ENCODE peak calls at places on chromosomes 12 and 14, in nine cellular contexts. O is WERI-Rb-1, A is dorsolateral prefrontal cortex, X is endothelial cell, I is GM06990, B is lower leg skin, M is neural progenitor cell, N is fibroblast of mammary gland, K is pancreas. J is an unnamed sample.

GRCh38 chr14:95774265-95775160 is 60.6 kb upstream of the TCL1A start:
- DNase-seq in O (peak), X (peak), B (peak), I (peak), A (peak), M (peak), N (peak), K (no peak), J (peak)

GRCh38 chr12:92898755-92899154 is 30.3 kb downstream of the EEA1 start:
- DNase-seq in X (no peak), I (no peak), K (no peak), A (no peak), M (no peak), O (no peak), N (peak), B (no peak), J (no peak)

GRCh38 chr12:64304571-64304970 is 82.5 kb upstream of the KICS2 start:
- DNase-seq in N (no peak), X (no peak), M (no peak), K (no peak), B (no peak), I (no peak), A (no peak), O (no peak), J (no peak)

GRCh38 chr14:42335918-42336317 is 729.2 kb downstream of the LRFN5 start:
- DNase-seq in K (no peak), A (no peak), N (no peak), O (no peak), X (no peak), B (no peak), I (no peak), M (peak), J (no peak)

GRCh38 chr14:80798878-80799277 is 142.7 kb downstream of the CEP128 start:
- DNase-seq in O (no peak), M (no peak), K (no peak), A (no peak), X (no peak), N (no peak), I (no peak), B (no peak), J (no peak)

GRCh38 chr12:14771651-14772137 is 31.6 kb downstream of the WBP11 start:
- DNase-seq in M (peak), N (no peak), O (no peak), A (no peak), X (peak), K (no peak), B (no peak), I (peak), J (peak)

GRCh38 chr12:2403221-2403976 is 350.6 kb downstream of the CACNA1C start:
- DNase-seq in B (no peak), X (no peak), K (no peak), A (no peak), M (no peak), I (no peak), N (no peak), O (no peak), J (peak)

GRCh38 chr12:121778567-121779421 is 14.7 kb downstream of the RHOF start:
- DNase-seq in N (no peak), I (no peak), O (no peak), X (no peak), B (no peak), M (no peak), K (no peak), A (no peak), J (no peak)

GRCh38 chr12:110028323-110028722 is 20.0 kb downstream of the C12orf76 start:
- DNase-seq in N (no peak), M (no peak), B (no peak), O (no peak), A (no peak), I (no peak), K (no peak), X (no peak), J (no peak)

GRCh38 chr12:102406033-102406584 is 74.3 kb downstream of the IGF1 start:
- DNase-seq in X (no peak), K (peak), M (peak), O (no peak), B (no peak), A (peak), I (peak), N (peak), J (no peak)

GRCh38 chr12:6068226-6068625 is 56.2 kb downstream of the VWF start:
- DNase-seq in B (no peak), K (no peak), M (no peak), X (no peak), O (no peak), A (no peak), N (no peak), I (no peak), J (no peak)

GRCh38 chr12:6065131-6065871 is 59.2 kb downstream of the VWF start:
- DNase-seq in B (no peak), I (no peak), O (no peak), K (no peak), N (no peak), X (no peak), A (no peak), M (no peak), J (no peak)

GRCh38 chr12:6066651-6067050 is 57.8 kb downstream of the VWF start:
- DNase-seq in A (no peak), M (no peak), O (no peak), N (no peak), I (no peak), B (no peak), K (no peak), X (no peak), J (no peak)

GRCh38 chr12:6065872-6066217 is 58.6 kb downstream of the VWF start:
- DNase-seq in X (no peak), A (no peak), M (no peak), K (no peak), N (peak), B (no peak), O (no peak), I (no peak), J (no peak)

GRCh38 chr12:6067152-6067916 is 57.1 kb downstream of the VWF start:
- DNase-seq in N (peak), M (peak), X (peak), A (no peak), I (no peak), K (no peak), B (no peak), O (peak), J (no peak)
- TF ChIP-seq CTCF in N (peak), M (peak), X (peak), A (peak), I (no peak), K (no peak), B (no peak), O (peak), J (no peak)

GRCh38 chr14:78029471-78030372 is 140.5 kb upstream of the NRXN3 start:
- DNase-seq in A (peak), K (peak), I (no peak), X (no peak), B (no peak), M (peak), N (no peak), O (peak), J (no peak)
- TF ChIP-seq CTCF in A (no peak), K (no peak), I (peak), X (no peak), B (no peak), M (peak), N (peak), O (peak), J (no peak)

DNA sequence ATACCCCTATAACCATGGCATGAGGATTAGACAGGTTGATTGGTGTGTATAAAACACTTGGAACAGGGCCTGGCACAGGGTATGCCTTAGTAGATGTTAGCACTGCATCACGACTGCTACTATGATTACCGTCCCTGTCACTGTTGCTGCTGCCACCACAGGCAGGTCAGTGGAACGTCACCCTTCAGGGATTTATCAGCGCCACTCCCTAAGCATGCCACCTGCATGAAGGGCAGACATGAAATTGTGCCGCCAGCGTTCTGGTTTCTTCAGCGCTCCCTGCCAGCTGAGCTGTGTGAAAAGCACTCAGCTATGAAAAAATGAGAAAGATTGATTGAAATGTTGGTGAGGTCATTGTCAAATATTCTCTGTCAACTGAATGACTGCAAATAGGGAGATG is 477.0 kb downstream of the DPF3 start:
- DNase-seq in X (no peak), B (no peak), A (no peak), I (no peak), N (no peak), O (peak), M (no peak), K (no peak), J (no peak)
- TF ChIP-seq CTCF in X (no peak), B (no peak), A (no peak), I (peak), N (no peak), O (peak), M (peak), K (no peak), J (no peak)

GRCh38 chr12:41026151-41026550 is 162.0 kb upstream of the PDZRN4 start:
- DNase-seq in K (no peak), M (no peak), N (no peak), I (no peak), O (no peak), B (no peak), A (no peak), X (no peak), J (no peak)
- TF ChIP-seq CTCF in K (no peak), M (no peak), N (no peak), I (no peak), O (no peak), B (no peak), A (no peak), X (no peak), J (no peak)

DNA sequence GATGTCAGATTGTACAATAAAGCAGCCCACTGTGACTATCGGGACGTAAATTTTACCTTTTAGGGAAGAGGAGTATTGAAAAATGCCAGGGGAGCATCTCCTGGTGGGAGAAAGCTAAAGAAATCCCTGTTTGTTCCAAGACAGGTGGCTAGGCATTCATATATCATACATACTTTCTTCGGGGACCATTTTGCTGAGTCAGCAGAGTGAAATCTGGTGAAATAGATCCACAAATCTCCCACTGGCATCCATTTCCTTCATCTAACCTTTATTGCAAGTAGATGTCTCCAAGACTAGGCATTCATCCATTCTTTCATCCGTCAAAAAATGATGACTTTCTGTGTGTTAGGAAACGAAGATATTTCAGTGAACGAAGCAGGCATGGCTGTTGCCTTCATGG is 107.1 kb downstream of the BMP4 start:
- DNase-seq in M (no peak), B (no peak), I (no peak), O (no peak), A (no peak), N (no peak), X (no peak), K (no peak), J (no peak)
- TF ChIP-seq CTCF in M (no peak), B (no peak), I (no peak), O (no peak), A (no peak), N (no peak), X (no peak), K (no peak), J (no peak)

DNA sequence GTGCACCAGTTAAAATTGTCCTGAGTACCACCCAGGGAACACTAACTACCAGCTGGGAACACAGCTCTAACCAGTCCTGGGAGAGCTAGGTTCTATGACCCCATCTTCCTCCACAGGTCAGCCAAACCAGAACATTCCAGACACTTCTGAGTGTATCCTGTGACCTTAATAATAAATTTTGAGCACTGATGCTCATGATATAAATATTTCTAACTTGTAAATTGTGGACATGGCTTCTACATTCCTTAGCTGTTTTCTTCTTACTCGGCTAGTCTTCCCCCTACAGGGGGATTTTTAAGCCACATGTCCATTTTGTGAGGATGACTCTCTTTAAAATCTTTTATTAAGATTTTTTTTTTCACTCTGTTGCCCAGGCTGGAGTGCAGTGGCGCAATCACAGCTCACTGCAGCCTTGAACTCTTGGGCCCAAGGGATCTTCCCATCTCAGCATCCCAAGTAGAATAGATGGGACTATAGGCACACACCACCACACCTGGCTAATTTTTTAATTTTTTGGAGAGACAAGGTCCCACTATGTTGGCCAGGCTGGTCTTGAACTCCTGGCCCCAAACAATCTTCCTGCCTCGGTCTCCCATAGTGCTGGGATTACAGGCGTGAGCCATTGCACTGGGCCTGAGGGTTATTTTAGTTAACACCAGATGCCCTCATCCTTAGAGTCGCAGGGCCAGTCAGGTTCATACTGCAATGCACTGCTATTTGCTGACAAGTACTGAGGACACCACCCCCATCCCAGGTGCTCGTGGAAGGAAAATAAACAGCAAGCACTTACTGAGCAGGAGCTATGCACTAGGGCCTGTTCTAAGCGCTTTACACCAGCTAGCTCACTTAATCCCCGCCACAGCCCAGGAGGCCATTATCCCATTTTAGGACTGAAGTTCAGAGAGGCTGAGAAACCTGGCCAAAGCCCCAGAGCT is 142.6 kb upstream of the NCOR2 start:
- DNase-seq in B (no peak), O (peak), K (no peak), I (no peak), A (no peak), X (no peak), N (peak), M (no peak), J (no peak)
- TF ChIP-seq CTCF in B (no peak), O (no peak), K (no peak), I (no peak), A (no peak), X (no peak), N (peak), M (no peak), J (no peak)

GRCh38 chr12:48972213-48973021 is 882 bp upstream of the WNT10B start:
- DNase-seq in I (no peak), K (no peak), B (no peak), M (no peak), N (no peak), A (no peak), X (no peak), O (no peak), J (peak)
- TF ChIP-seq CTCF in I (peak), K (no peak), B (no peak), M (peak), N (no peak), A (no peak), X (no peak), O (no peak), J (no peak)

GRCh38 chr14:64501326-64502171 is 2.1 kb downstream of the ZBTB25 start:
- DNase-seq in B (peak), I (no peak), O (peak), A (no peak), N (peak), M (no peak), X (no peak), K (no peak), J (no peak)
- TF ChIP-seq CTCF in B (no peak), I (no peak), O (no peak), A (no peak), N (no peak), M (no peak), X (no peak), K (no peak), J (no peak)